ENCODE peak calls at places on chromosome 19, in eight cellular contexts. One of them, this sample, is unnamed.

GRCh38 chr19:6425732-6426686 is 1.4 kb upstream of the KHSRP start:
- DNase-seq in HT1080: no peak
- DNase-seq in HTR-8/SVneo: no peak
- DNase-seq in neural progenitor cell: no peak
- DNase-seq in AG09319: no peak
- DNase-seq in T-cell: no peak
- DNase-seq in B cell: no peak
- DNase-seq in mesendoderm: peak
- DNase-seq in this sample: no peak

GRCh38 chr19:3369337-3370213 is 3.2 kb downstream of the NFIC start:
- DNase-seq in AG09319: no peak
- DNase-seq in neural progenitor cell: peak
- DNase-seq in HTR-8/SVneo: no peak
- DNase-seq in HT1080: peak
- DNase-seq in mesendoderm: peak
- DNase-seq in B cell: peak
- DNase-seq in T-cell: no peak
- DNase-seq in this sample: peak

GRCh38 chr19:7743425-7743841 is 3.9 kb downstream of the CD209 start:
- DNase-seq in T-cell: no peak
- DNase-seq in AG09319: no peak
- DNase-seq in HT1080: no peak
- DNase-seq in B cell: no peak
- DNase-seq in HTR-8/SVneo: no peak
- DNase-seq in mesendoderm: no peak
- DNase-seq in neural progenitor cell: no peak
- DNase-seq in this sample: no peak

GRCh38 chr19:43318796-43319314 is 34.6 kb upstream of the CD177 start:
- DNase-seq in T-cell: no peak
- DNase-seq in B cell: no peak
- DNase-seq in HT1080: no peak
- DNase-seq in neural progenitor cell: peak
- DNase-seq in AG09319: no peak
- DNase-seq in mesendoderm: peak
- DNase-seq in HTR-8/SVneo: no peak
- DNase-seq in this sample: no peak

GRCh38 chr19:1872807-1873523 is 9.6 kb upstream of the KLF16 start:
- DNase-seq in T-cell: no peak
- DNase-seq in neural progenitor cell: no peak
- DNase-seq in B cell: no peak
- DNase-seq in mesendoderm: no peak
- DNase-seq in AG09319: no peak
- DNase-seq in HT1080: no peak
- DNase-seq in HTR-8/SVneo: no peak
- DNase-seq in this sample: no peak

GRCh38 chr19:10092648-10093294 is 6.7 kb downstream of the SHFL start:
- DNase-seq in AG09319: no peak
- DNase-seq in mesendoderm: no peak
- DNase-seq in HTR-8/SVneo: no peak
- DNase-seq in B cell: no peak
- DNase-seq in neural progenitor cell: no peak
- DNase-seq in HT1080: no peak
- DNase-seq in T-cell: no peak
- DNase-seq in this sample: no peak

GRCh38 chr19:38539751-38540150 is 78.0 kb downstream of the MAP4K1 start:
- DNase-seq in B cell: no peak
- DNase-seq in HTR-8/SVneo: no peak
- DNase-seq in neural progenitor cell: no peak
- DNase-seq in T-cell: no peak
- DNase-seq in HT1080: no peak
- DNase-seq in AG09319: no peak
- DNase-seq in mesendoderm: no peak
- DNase-seq in this sample: no peak

GRCh38 chr19:42274065-42274682 is 5.1 kb downstream of the CIC start:
- DNase-seq in AG09319: no peak
- DNase-seq in B cell: no peak
- DNase-seq in HT1080: no peak
- DNase-seq in HTR-8/SVneo: no peak
- DNase-seq in neural progenitor cell: no peak
- DNase-seq in T-cell: no peak
- DNase-seq in mesendoderm: no peak
- DNase-seq in this sample: no peak

GRCh38 chr19:34867631-34868030 is 59.1 kb upstream of the ZNF30 start:
- DNase-seq in HT1080: no peak
- DNase-seq in T-cell: no peak
- DNase-seq in AG09319: no peak
- DNase-seq in neural progenitor cell: no peak
- DNase-seq in B cell: no peak
- DNase-seq in HTR-8/SVneo: no peak
- DNase-seq in mesendoderm: no peak
- DNase-seq in this sample: no peak

GRCh38 chr19:46111376-46111775 is 13.1 kb downstream of the IGFL3 start:
- DNase-seq in neural progenitor cell: no peak
- DNase-seq in AG09319: no peak
- DNase-seq in T-cell: no peak
- DNase-seq in HT1080: no peak
- DNase-seq in B cell: no peak
- DNase-seq in HTR-8/SVneo: no peak
- DNase-seq in mesendoderm: no peak
- DNase-seq in this sample: no peak

GRCh38 chr19:33193864-33194362 is at the start of gene LRP3:
- DNase-seq in B cell: no peak
- DNase-seq in HTR-8/SVneo: peak
- DNase-seq in HT1080: no peak
- DNase-seq in AG09319: no peak
- DNase-seq in neural progenitor cell: peak
- DNase-seq in mesendoderm: peak
- DNase-seq in T-cell: no peak
- DNase-seq in this sample: peak

GRCh38 chr19:54026656-54027055 is 35.2 kb downstream of the CACNG6 start:
- DNase-seq in HT1080: no peak
- DNase-seq in neural progenitor cell: no peak
- DNase-seq in AG09319: no peak
- DNase-seq in HTR-8/SVneo: no peak
- DNase-seq in mesendoderm: no peak
- DNase-seq in T-cell: no peak
- DNase-seq in B cell: no peak
- DNase-seq in this sample: no peak

GRCh38 chr19:8445488-8446001 is 770 bp downstream of the HNRNPM start:
- DNase-seq in HTR-8/SVneo: no peak
- DNase-seq in AG09319: no peak
- DNase-seq in mesendoderm: peak
- DNase-seq in HT1080: peak
- DNase-seq in T-cell: peak
- DNase-seq in neural progenitor cell: peak
- DNase-seq in B cell: peak
- DNase-seq in this sample: peak

GRCh38 chr19:35442091-35442490 is 6.0 kb upstream of the FFAR2 start:
- DNase-seq in neural progenitor cell: no peak
- DNase-seq in HT1080: no peak
- DNase-seq in AG09319: no peak
- DNase-seq in T-cell: no peak
- DNase-seq in HTR-8/SVneo: no peak
- DNase-seq in B cell: no peak
- DNase-seq in mesendoderm: no peak
- DNase-seq in this sample: no peak

GRCh38 chr19:30666301-30666803 is 294.2 kb downstream of the ZNF536 start:
- DNase-seq in T-cell: peak
- DNase-seq in mesendoderm: peak
- DNase-seq in HTR-8/SVneo: peak
- DNase-seq in neural progenitor cell: peak
- DNase-seq in HT1080: no peak
- DNase-seq in AG09319: no peak
- DNase-seq in B cell: no peak
- DNase-seq in this sample: peak

GRCh38 chr19:10061717-10062310 is 24.3 kb upstream of the SHFL start:
- DNase-seq in neural progenitor cell: peak
- DNase-seq in AG09319: no peak
- DNase-seq in mesendoderm: no peak
- DNase-seq in B cell: no peak
- DNase-seq in T-cell: no peak
- DNase-seq in HT1080: no peak
- DNase-seq in HTR-8/SVneo: no peak
- DNase-seq in this sample: peak

GRCh38 chr19:3721131-3721899 is 13.1 kb downstream of the TJP3 start:
- DNase-seq in T-cell: peak
- DNase-seq in B cell: peak
- DNase-seq in AG09319: peak
- DNase-seq in HT1080: peak
- DNase-seq in HTR-8/SVneo: peak
- DNase-seq in mesendoderm: peak
- DNase-seq in neural progenitor cell: peak
- DNase-seq in this sample: peak

GRCh38 chr19:41426116-41426841 is 895 bp downstream of the B3GNT8 start:
- DNase-seq in mesendoderm: no peak
- DNase-seq in HTR-8/SVneo: no peak
- DNase-seq in neural progenitor cell: no peak
- DNase-seq in B cell: no peak
- DNase-seq in T-cell: no peak
- DNase-seq in AG09319: no peak
- DNase-seq in HT1080: no peak
- DNase-seq in this sample: no peak

GRCh38 chr19:33794578-33795369 is 1.9 kb upstream of the KCTD15 start:
- DNase-seq in neural progenitor cell: peak
- DNase-seq in mesendoderm: peak
- DNase-seq in HTR-8/SVneo: no peak
- DNase-seq in T-cell: no peak
- DNase-seq in AG09319: no peak
- DNase-seq in B cell: no peak
- DNase-seq in HT1080: no peak
- DNase-seq in this sample: peak

GRCh38 chr19:54010474-54010873 is 19.0 kb downstream of the CACNG6 start:
- DNase-seq in HT1080: no peak
- DNase-seq in mesendoderm: no peak
- DNase-seq in HTR-8/SVneo: no peak
- DNase-seq in T-cell: no peak
- DNase-seq in B cell: no peak
- DNase-seq in AG09319: no peak
- DNase-seq in neural progenitor cell: no peak
- DNase-seq in this sample: no peak

GRCh38 chr19:39705578-39706188 is 1.4 kb downstream of the LGALS14 start:
- DNase-seq in neural progenitor cell: no peak
- DNase-seq in B cell: no peak
- DNase-seq in mesendoderm: no peak
- DNase-seq in HTR-8/SVneo: no peak
- DNase-seq in AG09319: no peak
- DNase-seq in HT1080: no peak
- DNase-seq in T-cell: peak
- DNase-seq in this sample: no peak

GRCh38 chr19:50981587-50982146 is 2.0 kb downstream of the KLK7 start:
- DNase-seq in HT1080: no peak
- DNase-seq in HTR-8/SVneo: no peak
- DNase-seq in T-cell: no peak
- DNase-seq in neural progenitor cell: no peak
- DNase-seq in B cell: no peak
- DNase-seq in AG09319: no peak
- DNase-seq in mesendoderm: no peak
- DNase-seq in this sample: no peak

GRCh38 chr19:54041969-54042606 is 21.6 kb downstream of the VSTM1 start:
- DNase-seq in mesendoderm: peak
- DNase-seq in HTR-8/SVneo: peak
- DNase-seq in B cell: no peak
- DNase-seq in AG09319: no peak
- DNase-seq in HT1080: peak
- DNase-seq in T-cell: no peak
- DNase-seq in neural progenitor cell: no peak
- DNase-seq in this sample: peak

GRCh38 chr19:16084067-16084685 is 7.9 kb downstream of the TPM4 start:
- DNase-seq in AG09319: no peak
- DNase-seq in T-cell: no peak
- DNase-seq in B cell: no peak
- DNase-seq in HT1080: no peak
- DNase-seq in HTR-8/SVneo: no peak
- DNase-seq in mesendoderm: no peak
- DNase-seq in neural progenitor cell: no peak
- DNase-seq in this sample: no peak